ENCODE peak calls at places on chromosome 6, in eight cellular contexts. Q is PC-9, E is astrocyte, B is HCT116, H is A549, J is mesendoderm, D is neuronal stem cell, I is IMR-90. F is an unnamed sample.

GRCh38 chr6:33420493-33421343 is 853 bp downstream of the SYNGAP1 start:
- DNase-seq in I (no peak), J (peak), B (no peak), Q (no peak), E (no peak), H (no peak), D (no peak), F (no peak)

GRCh38 chr6:100691972-100692371 is 189.2 kb downstream of the ASCC3 start:
- DNase-seq in I (peak), J (no peak), B (no peak), H (no peak), D (no peak), Q (no peak), E (no peak), F (no peak)

GRCh38 chr6:11460837-11461661 is 76.5 kb upstream of the TMEM170B start:
- DNase-seq in D (no peak), B (no peak), J (no peak), I (no peak), H (no peak), Q (no peak), E (no peak), F (no peak)

GRCh38 chr6:36947570-36948351 is 6.8 kb upstream of the PI16 start:
- DNase-seq in H (no peak), B (peak), Q (no peak), D (no peak), I (peak), E (no peak), J (no peak), F (no peak)

GRCh38 chr6:35719830-35720733 is 16.8 kb upstream of the ARMC12 start:
- DNase-seq in E (no peak), H (no peak), Q (no peak), J (peak), D (no peak), I (peak), B (no peak), F (peak)

GRCh38 chr6:88650029-88650619 is 313.3 kb downstream of the RNGTT start:
- DNase-seq in I (peak), D (no peak), J (no peak), E (peak), Q (no peak), H (no peak), B (no peak), F (no peak)

GRCh38 chr6:65998544-65998943 is 291.5 kb upstream of the EYS start:
- DNase-seq in D (no peak), I (no peak), B (no peak), Q (no peak), E (no peak), J (no peak), H (no peak), F (no peak)

GRCh38 chr6:159715605-159716004 is 11.7 kb upstream of the WTAP start:
- DNase-seq in I (no peak), H (no peak), B (no peak), Q (no peak), D (no peak), J (no peak), E (no peak), F (no peak)

GRCh38 chr6:73870907-73871306 is 174.9 kb downstream of the CD109 start:
- DNase-seq in B (no peak), D (no peak), J (no peak), H (no peak), E (no peak), Q (peak), I (no peak), F (peak)

GRCh38 chr6:17867880-17868279 is 119.6 kb downstream of the KIF13A start:
- DNase-seq in E (peak), J (no peak), D (no peak), H (no peak), B (no peak), I (peak), Q (peak), F (no peak)

GRCh38 chr6:52910091-52910490 is 593 bp upstream of the GSTA3 start:
- DNase-seq in B (no peak), Q (no peak), I (no peak), H (no peak), E (peak), J (peak), D (no peak), F (no peak)

GRCh38 chr6:24603241-24603640 is 42.8 kb downstream of the KIAA0319 start:
- DNase-seq in J (no peak), D (no peak), H (no peak), Q (no peak), I (no peak), E (no peak), B (no peak), F (no peak)

GRCh38 chr6:24606200-24606599 is 39.8 kb downstream of the KIAA0319 start:
- DNase-seq in B (no peak), I (no peak), E (no peak), J (no peak), D (no peak), Q (no peak), H (no peak), F (no peak)

GRCh38 chr6:24610672-24611071 is 35.3 kb downstream of the KIAA0319 start:
- DNase-seq in B (no peak), D (no peak), H (no peak), J (no peak), I (no peak), E (no peak), Q (no peak), F (no peak)

GRCh38 chr6:24607310-24607709 is 38.7 kb downstream of the KIAA0319 start:
- DNase-seq in I (no peak), B (no peak), E (no peak), D (no peak), H (no peak), J (no peak), Q (no peak), F (no peak)
- H3K4me3 ChIP-seq in I (no peak), B (no peak), E (no peak), D (no peak), H (no peak), J (no peak), Q (no peak), F (no peak)

GRCh38 chr6:129889580-129889979 is 28.5 kb upstream of the TMEM244 start:
- DNase-seq in D (no peak), E (peak), I (peak), B (no peak), H (no peak), J (no peak), Q (no peak), F (no peak)
- H3K4me2 ChIP-seq in D (no peak), E (peak), I (no peak), B (peak), H (no peak), J (no peak), Q (no peak), F (no peak)

DNA sequence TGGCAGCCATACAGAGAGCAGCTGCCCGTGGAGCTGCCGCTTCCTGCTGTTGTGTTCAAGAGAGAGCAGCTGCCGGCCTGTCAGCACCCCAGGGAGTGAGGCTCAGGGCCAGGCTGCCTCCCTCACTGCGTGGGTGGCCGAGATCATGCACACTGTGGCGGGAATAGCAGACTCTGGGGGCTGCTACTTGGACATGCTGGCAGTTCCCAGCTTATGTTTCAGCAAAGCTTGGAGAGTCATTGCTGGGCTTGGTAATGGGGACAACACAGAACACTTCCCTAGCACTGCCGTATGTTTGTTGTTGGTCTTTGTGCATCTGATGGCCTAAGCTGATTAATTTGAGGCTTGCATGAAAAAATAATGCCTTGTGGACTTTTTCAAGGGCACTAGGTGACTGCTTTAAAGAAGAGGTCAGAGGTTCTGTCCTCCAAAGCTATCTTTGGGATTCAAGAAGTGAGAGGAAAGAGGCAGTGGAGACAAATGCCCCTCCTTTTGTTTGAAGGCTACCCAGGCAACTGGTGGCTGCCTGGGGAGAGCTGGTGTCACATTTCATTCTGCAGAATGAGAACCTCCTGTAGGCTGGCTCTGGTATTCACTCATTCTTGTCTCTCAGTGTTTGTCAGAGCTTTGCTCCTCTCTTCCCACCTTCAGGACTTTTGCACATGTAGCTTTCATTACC is 18.8 kb downstream of the MRAP2 start:
- DNase-seq in B (no peak), Q (peak), D (peak), H (no peak), J (peak), E (peak), I (peak), F (peak)
- H3K4me3 ChIP-seq in B (no peak), Q (no peak), D (no peak), H (no peak), J (no peak), E (no peak), I (peak), F (no peak)

DNA sequence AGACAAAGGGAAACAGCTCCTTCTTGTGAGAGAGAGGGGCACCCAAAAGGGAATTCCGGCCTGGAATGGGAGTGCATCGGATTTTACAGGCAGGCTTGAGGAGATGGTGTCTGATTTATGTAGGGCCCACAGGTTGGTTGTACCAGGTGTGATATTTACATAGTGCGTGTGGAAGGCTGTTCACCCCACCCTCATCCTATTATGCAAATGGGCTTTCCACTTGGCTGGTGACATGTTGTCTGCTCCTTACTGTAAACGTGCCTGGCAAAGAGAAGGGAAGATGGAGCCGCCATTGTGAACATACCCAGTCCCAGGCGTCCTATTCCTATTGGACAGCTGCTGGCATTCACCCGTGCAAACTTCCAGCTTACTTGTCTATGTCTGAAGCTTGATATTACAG is 6.4 kb downstream of the HLA-B start:
- DNase-seq in B (no peak), Q (no peak), E (no peak), J (no peak), D (no peak), H (no peak), I (no peak), F (no peak)
- H3K4me2 ChIP-seq in B (no peak), Q (no peak), E (no peak), J (no peak), D (no peak), H (no peak), I (no peak), F (no peak)

GRCh38 chr6:119467478-119468081 is 118.0 kb upstream of the MAN1A1 start:
- DNase-seq in D (no peak), H (no peak), E (peak), I (peak), Q (no peak), B (no peak), J (no peak), F (no peak)
- H3K4me3 ChIP-seq in D (no peak), H (no peak), E (no peak), I (peak), Q (no peak), B (no peak), J (no peak), F (no peak)

GRCh38 chr6:45419574-45420082 is 41.9 kb upstream of the SUPT3H start:
- DNase-seq in H (peak), I (no peak), Q (peak), D (peak), E (peak), J (peak), B (peak), F (peak)

GRCh38 chr6:45416700-45417099 is 39.0 kb upstream of the SUPT3H start:
- DNase-seq in D (no peak), H (no peak), E (peak), J (no peak), I (no peak), B (no peak), Q (no peak), F (no peak)

GRCh38 chr6:45415315-45415714 is 37.6 kb upstream of the SUPT3H start:
- DNase-seq in Q (no peak), D (no peak), I (no peak), B (no peak), H (no peak), J (no peak), E (no peak), F (peak)

GRCh38 chr6:45417461-45417860 is 39.7 kb upstream of the SUPT3H start:
- DNase-seq in D (no peak), Q (no peak), B (no peak), H (no peak), J (no peak), E (no peak), I (no peak), F (no peak)

DNA sequence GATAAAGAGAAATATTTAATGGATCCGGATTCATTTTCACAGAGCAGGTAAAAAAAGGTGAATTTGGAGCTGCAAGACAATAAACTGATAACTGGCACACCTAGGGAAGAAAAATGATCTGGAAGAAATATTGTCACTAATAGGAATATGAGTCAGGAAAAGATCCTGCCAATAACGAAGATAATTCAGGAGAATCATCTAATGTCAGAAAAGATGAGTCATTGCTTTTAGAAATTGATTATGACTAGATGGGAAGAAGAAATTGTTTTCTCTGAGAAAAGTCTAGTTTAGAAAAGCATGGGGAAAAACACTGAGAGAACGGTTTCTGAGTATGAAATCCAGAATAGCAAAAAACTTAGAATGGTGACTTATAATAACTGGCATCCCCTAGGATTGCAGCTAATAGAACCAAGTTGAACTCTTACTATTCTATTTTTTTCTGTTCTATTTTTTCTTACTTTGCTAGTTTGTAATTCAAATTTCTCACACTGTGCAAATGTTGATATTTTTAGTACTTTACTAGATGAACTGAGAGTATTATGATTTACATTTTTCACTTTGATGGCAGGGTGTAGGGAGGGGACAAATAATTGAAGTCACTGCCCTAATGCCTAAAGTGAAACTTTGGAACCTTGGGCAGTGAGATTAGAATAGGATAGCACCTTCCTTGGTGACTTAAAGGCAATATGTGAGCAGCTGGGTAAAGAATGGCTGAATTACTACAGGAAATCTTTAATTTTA is 38.2 kb upstream of the SUPT3H start:
- DNase-seq in I (no peak), E (no peak), B (no peak), J (no peak), D (no peak), Q (no peak), H (no peak), F (no peak)
- H3K4me2 ChIP-seq in I (no peak), E (no peak), B (no peak), J (no peak), D (no peak), Q (no peak), H (no peak), F (no peak)